ENCODE peak calls at places on chromosomes 1 and 21, in five cellular contexts. One of them, this sample, is unnamed.

GRCh38 chr1:201849372-201850052 is 20.6 kb downstream of the IPO9 start:
- DNase-seq in CD8-positive, alpha-beta memory T cell: no peak
- DNase-seq in Right ventricle myocardium superior: no peak
- DNase-seq in nephron progenitor cell: no peak
- DNase-seq in AG08396: no peak
- DNase-seq in this sample: no peak

GRCh38 chr21:32834825-32835224 is 63.3 kb upstream of the PAXBP1 start:
- DNase-seq in nephron progenitor cell: no peak
- DNase-seq in AG08396: no peak
- DNase-seq in CD8-positive, alpha-beta memory T cell: no peak
- DNase-seq in Right ventricle myocardium superior: no peak
- DNase-seq in this sample: peak

GRCh38 chr1:176791911-176792310 is 328.9 kb downstream of the PAPPA2 start:
- DNase-seq in AG08396: no peak
- DNase-seq in CD8-positive, alpha-beta memory T cell: no peak
- DNase-seq in nephron progenitor cell: no peak
- DNase-seq in Right ventricle myocardium superior: no peak
- DNase-seq in this sample: no peak

GRCh38 chr21:45516671-45517151 is 25.5 kb downstream of the SLC19A1 start:
- DNase-seq in AG08396: no peak
- DNase-seq in Right ventricle myocardium superior: peak
- DNase-seq in CD8-positive, alpha-beta memory T cell: peak
- DNase-seq in nephron progenitor cell: no peak
- DNase-seq in this sample: no peak

GRCh38 chr1:211687462-211688215 is 12.2 kb upstream of the NEK2 start:
- DNase-seq in CD8-positive, alpha-beta memory T cell: no peak
- DNase-seq in Right ventricle myocardium superior: no peak
- DNase-seq in nephron progenitor cell: no peak
- DNase-seq in AG08396: no peak
- DNase-seq in this sample: no peak

GRCh38 chr1:173506437-173506836 is 29.3 kb downstream of the PRDX6 start:
- DNase-seq in AG08396: no peak
- DNase-seq in Right ventricle myocardium superior: no peak
- DNase-seq in nephron progenitor cell: no peak
- DNase-seq in CD8-positive, alpha-beta memory T cell: no peak
- DNase-seq in this sample: no peak

GRCh38 chr1:24112381-24113169 is 640 bp upstream of the MYOM3 start:
- DNase-seq in AG08396: peak
- DNase-seq in nephron progenitor cell: peak
- DNase-seq in CD8-positive, alpha-beta memory T cell: peak
- DNase-seq in Right ventricle myocardium superior: peak
- DNase-seq in this sample: no peak

GRCh38 chr1:176193663-176194062 is 13.4 kb downstream of the COP1 start:
- DNase-seq in CD8-positive, alpha-beta memory T cell: no peak
- DNase-seq in Right ventricle myocardium superior: no peak
- DNase-seq in AG08396: no peak
- DNase-seq in nephron progenitor cell: no peak
- DNase-seq in this sample: no peak

GRCh38 chr1:240831191-240831631 is 219.3 kb upstream of the GREM2 start:
- DNase-seq in Right ventricle myocardium superior: no peak
- DNase-seq in nephron progenitor cell: no peak
- DNase-seq in CD8-positive, alpha-beta memory T cell: no peak
- DNase-seq in AG08396: peak
- DNase-seq in this sample: no peak

GRCh38 chr1:178367151-178367550 is 129.6 kb downstream of the CLEC20A start:
- DNase-seq in CD8-positive, alpha-beta memory T cell: no peak
- DNase-seq in AG08396: no peak
- DNase-seq in Right ventricle myocardium superior: no peak
- DNase-seq in nephron progenitor cell: no peak
- DNase-seq in this sample: no peak

GRCh38 chr21:15249285-15249993 is 184.6 kb upstream of the NRIP1 start:
- DNase-seq in CD8-positive, alpha-beta memory T cell: no peak
- DNase-seq in AG08396: no peak
- DNase-seq in Right ventricle myocardium superior: no peak
- DNase-seq in nephron progenitor cell: no peak
- DNase-seq in this sample: no peak

GRCh38 chr1:167770127-167770526 is 48.3 kb downstream of the MPZL1 start:
- DNase-seq in CD8-positive, alpha-beta memory T cell: no peak
- DNase-seq in Right ventricle myocardium superior: no peak
- DNase-seq in nephron progenitor cell: no peak
- DNase-seq in AG08396: no peak
- DNase-seq in this sample: no peak

GRCh38 chr1:29849038-29849750 is 612.9 kb downstream of the PTPRU start:
- DNase-seq in CD8-positive, alpha-beta memory T cell: no peak
- DNase-seq in AG08396: peak
- DNase-seq in Right ventricle myocardium superior: no peak
- DNase-seq in nephron progenitor cell: peak
- DNase-seq in this sample: no peak

GRCh38 chr1:32878637-32879041 is 7.7 kb upstream of the HPCA start:
- DNase-seq in CD8-positive, alpha-beta memory T cell: peak
- DNase-seq in AG08396: no peak
- DNase-seq in nephron progenitor cell: no peak
- DNase-seq in Right ventricle myocardium superior: no peak
- DNase-seq in this sample: no peak

GRCh38 chr1:183472488-183473285 is at the start of gene SMG7:
- DNase-seq in Right ventricle myocardium superior: peak
- DNase-seq in AG08396: peak
- DNase-seq in nephron progenitor cell: peak
- DNase-seq in CD8-positive, alpha-beta memory T cell: peak
- DNase-seq in this sample: no peak

GRCh38 chr1:14666376-14666775 is 67.9 kb downstream of the KAZN start:
- DNase-seq in Right ventricle myocardium superior: no peak
- DNase-seq in CD8-positive, alpha-beta memory T cell: no peak
- DNase-seq in AG08396: no peak
- DNase-seq in nephron progenitor cell: no peak
- DNase-seq in this sample: no peak

GRCh38 chr1:174032823-174033222 is 10.7 kb upstream of the RC3H1 start:
- DNase-seq in AG08396: peak
- DNase-seq in CD8-positive, alpha-beta memory T cell: no peak
- DNase-seq in nephron progenitor cell: no peak
- DNase-seq in Right ventricle myocardium superior: no peak
- DNase-seq in this sample: no peak

GRCh38 chr1:202638019-202638887 is 72.0 kb downstream of the SYT2 start:
- DNase-seq in nephron progenitor cell: no peak
- DNase-seq in Right ventricle myocardium superior: no peak
- DNase-seq in CD8-positive, alpha-beta memory T cell: no peak
- DNase-seq in AG08396: no peak
- DNase-seq in this sample: no peak

GRCh38 chr1:204649756-204650155 is 35.8 kb downstream of the LRRN2 start:
- DNase-seq in nephron progenitor cell: peak
- DNase-seq in AG08396: no peak
- DNase-seq in Right ventricle myocardium superior: no peak
- DNase-seq in CD8-positive, alpha-beta memory T cell: no peak
- DNase-seq in this sample: no peak

GRCh38 chr1:111690306-111690617 is 48.9 kb downstream of the INKA2 start:
- DNase-seq in nephron progenitor cell: no peak
- DNase-seq in AG08396: peak
- DNase-seq in Right ventricle myocardium superior: no peak
- DNase-seq in CD8-positive, alpha-beta memory T cell: no peak
- DNase-seq in this sample: no peak

GRCh38 chr1:75171876-75172275 is 37.7 kb downstream of the LHX8 start:
- DNase-seq in Right ventricle myocardium superior: no peak
- DNase-seq in AG08396: no peak
- DNase-seq in nephron progenitor cell: no peak
- DNase-seq in CD8-positive, alpha-beta memory T cell: no peak
- DNase-seq in this sample: no peak

GRCh38 chr1:53126495-53126894 is 15.9 kb downstream of the SLC1A7 start:
- DNase-seq in AG08396: no peak
- DNase-seq in Right ventricle myocardium superior: no peak
- DNase-seq in nephron progenitor cell: no peak
- DNase-seq in CD8-positive, alpha-beta memory T cell: no peak
- DNase-seq in this sample: no peak

GRCh38 chr1:47785561-47786271 is 211.5 kb downstream of the TRABD2B start:
- DNase-seq in nephron progenitor cell: peak
- DNase-seq in CD8-positive, alpha-beta memory T cell: no peak
- DNase-seq in AG08396: no peak
- DNase-seq in Right ventricle myocardium superior: peak
- DNase-seq in this sample: peak

GRCh38 chr1:33599516-33600115 is 127.2 kb downstream of the ZSCAN20 start:
- DNase-seq in nephron progenitor cell: no peak
- DNase-seq in Right ventricle myocardium superior: no peak
- DNase-seq in CD8-positive, alpha-beta memory T cell: no peak
- DNase-seq in AG08396: no peak
- DNase-seq in this sample: no peak

GRCh38 chr1:145962157-145963102 is 1.9 kb downstream of the ANKRD34A start:
- DNase-seq in nephron progenitor cell: peak
- DNase-seq in AG08396: peak
- DNase-seq in Right ventricle myocardium superior: peak
- DNase-seq in CD8-positive, alpha-beta memory T cell: peak
- DNase-seq in this sample: peak

GRCh38 chr1:55081188-55081904 is 42.0 kb downstream of the PCSK9 start:
- DNase-seq in AG08396: peak
- DNase-seq in CD8-positive, alpha-beta memory T cell: no peak
- DNase-seq in nephron progenitor cell: no peak
- DNase-seq in Right ventricle myocardium superior: no peak
- DNase-seq in this sample: no peak

GRCh38 chr1:97377432-97378034 is 543.3 kb downstream of the DPYD start:
- DNase-seq in Right ventricle myocardium superior: no peak
- DNase-seq in AG08396: no peak
- DNase-seq in nephron progenitor cell: no peak
- DNase-seq in CD8-positive, alpha-beta memory T cell: no peak
- DNase-seq in this sample: no peak